ENCODE peak calls at places on chromosome 15, in eight cellular contexts. C, M, H, V, L, D, F and A are unnamed samples.

GRCh38 chr15:40046721-40047412 is 7.9 kb upstream of the SRP14 start:
- DNase-seq in C (no peak), M (peak), H (peak), V (peak), L (no peak), D (no peak), F (no peak), A (no peak)

GRCh38 chr15:42737529-42738328 is 801 bp upstream of the CDAN1 start:
- DNase-seq in C (no peak), M (no peak), H (peak), V (no peak), L (no peak), D (no peak), F (peak), A (no peak)

GRCh38 chr15:72128360-72128759 is 10.2 kb downstream of the SENP8 start:
- DNase-seq in C (no peak), M (no peak), H (no peak), V (no peak), L (no peak), D (no peak), F (no peak), A (no peak)

GRCh38 chr15:48765007-48765406 is 45.9 kb downstream of the CEP152 start:
- DNase-seq in C (no peak), M (no peak), H (no peak), V (no peak), L (no peak), D (no peak), F (no peak), A (no peak)

GRCh38 chr15:90033448-90033847 is 32.3 kb downstream of the ZNF710 start:
- DNase-seq in C (no peak), M (no peak), H (no peak), V (no peak), L (no peak), D (no peak), F (no peak), A (no peak)

GRCh38 chr15:78457101-78457500 is 19.1 kb downstream of the IREB2 start:
- DNase-seq in C (no peak), M (peak), H (peak), V (peak), L (no peak), D (no peak), F (no peak), A (no peak)

GRCh38 chr15:91926871-91927270 is 73.4 kb downstream of the SLCO3A1 start:
- DNase-seq in C (no peak), M (no peak), H (peak), V (no peak), L (no peak), D (no peak), F (no peak), A (no peak)

GRCh38 chr15:65408370-65409283 is 14.1 kb downstream of the IGDCC4 start:
- DNase-seq in C (no peak), M (peak), H (peak), V (peak), L (no peak), D (no peak), F (no peak), A (no peak)

GRCh38 chr15:88769161-88769971 is 33.9 kb upstream of the ACAN start:
- DNase-seq in C (no peak), M (peak), H (no peak), V (no peak), L (no peak), D (no peak), F (no peak), A (no peak)

GRCh38 chr15:96372554-96372953 is 42.1 kb downstream of the NR2F2 start:
- DNase-seq in C (no peak), M (no peak), H (no peak), V (no peak), L (no peak), D (no peak), F (no peak), A (no peak)

GRCh38 chr15:94600496-94600895 is 369.1 kb downstream of the MCTP2 start:
- DNase-seq in C (no peak), M (no peak), H (no peak), V (no peak), L (no peak), D (no peak), F (no peak), A (no peak)

GRCh38 chr15:38085104-38085503 is 150.7 kb downstream of the TMCO5A start:
- DNase-seq in C (no peak), M (no peak), H (no peak), V (no peak), L (no peak), D (no peak), F (no peak), A (no peak)

GRCh38 chr15:42131826-42132806 is 24.3 kb downstream of the PLA2G4F start:
- DNase-seq in C (no peak), M (no peak), H (no peak), V (no peak), L (no peak), D (no peak), F (no peak), A (no peak)

GRCh38 chr15:49145651-49146609 is 9.5 kb downstream of the COPS2 start:
- DNase-seq in C (no peak), M (peak), H (peak), V (peak), L (no peak), D (no peak), F (peak), A (no peak)

GRCh38 chr15:34114739-34115138 is 12.9 kb downstream of the PGBD4 start:
- DNase-seq in C (no peak), M (no peak), H (no peak), V (no peak), L (no peak), D (no peak), F (no peak), A (no peak)

GRCh38 chr15:35142578-35142977 is 57.5 kb upstream of the NANOGP8 start:
- DNase-seq in C (no peak), M (no peak), H (peak), V (peak), L (no peak), D (no peak), F (no peak), A (no peak)

GRCh38 chr15:98840010-98840409 is 167.6 kb downstream of the PGPEP1L start:
- DNase-seq in C (no peak), M (no peak), H (no peak), V (no peak), L (no peak), D (no peak), F (no peak), A (no peak)

GRCh38 chr15:72685925-72686794 is at the start of the genes BBS4 and HIGD2B:
- DNase-seq in C (peak), M (peak), H (peak), V (peak), L (peak), D (peak), F (peak), A (peak)

GRCh38 chr15:33654859-33655258 is 313.4 kb upstream of the CHRM5 start:
- DNase-seq in C (peak), M (no peak), H (peak), V (no peak), L (no peak), D (no peak), F (no peak), A (no peak)

GRCh38 chr15:95608371-95608770 is 722.1 kb upstream of the NR2F2 start:
- DNase-seq in C (no peak), M (no peak), H (no peak), V (no peak), L (no peak), D (no peak), F (no peak), A (no peak)

DNA sequence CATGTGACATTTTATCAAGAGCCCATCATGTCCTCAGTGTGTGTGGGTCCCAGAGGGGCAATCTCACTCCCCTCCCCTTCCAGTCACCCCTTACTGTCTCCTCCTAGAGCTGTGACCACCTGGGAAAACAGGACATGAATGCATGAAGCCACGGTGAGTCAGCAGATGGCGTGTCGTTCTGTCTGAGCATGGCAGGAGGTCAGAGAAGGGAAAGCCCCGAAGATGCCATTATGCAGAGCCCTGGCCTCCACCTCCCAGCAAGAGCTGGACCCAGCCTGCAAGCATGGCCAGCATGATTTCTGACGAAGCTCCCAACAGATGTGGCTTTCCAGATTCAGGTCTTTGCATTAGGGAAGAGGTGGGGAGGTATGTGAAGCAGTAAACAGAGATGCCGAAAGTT is 118.4 kb downstream of the TLE3 start:
- DNase-seq in C (no peak), M (no peak), H (peak), V (no peak), L (no peak), D (no peak), F (no peak), A (no peak)
- TF ChIP-seq CTCF in C (no peak), M (no peak), H (no peak), V (no peak), L (no peak), D (no peak), F (no peak), A (no peak)

DNA sequence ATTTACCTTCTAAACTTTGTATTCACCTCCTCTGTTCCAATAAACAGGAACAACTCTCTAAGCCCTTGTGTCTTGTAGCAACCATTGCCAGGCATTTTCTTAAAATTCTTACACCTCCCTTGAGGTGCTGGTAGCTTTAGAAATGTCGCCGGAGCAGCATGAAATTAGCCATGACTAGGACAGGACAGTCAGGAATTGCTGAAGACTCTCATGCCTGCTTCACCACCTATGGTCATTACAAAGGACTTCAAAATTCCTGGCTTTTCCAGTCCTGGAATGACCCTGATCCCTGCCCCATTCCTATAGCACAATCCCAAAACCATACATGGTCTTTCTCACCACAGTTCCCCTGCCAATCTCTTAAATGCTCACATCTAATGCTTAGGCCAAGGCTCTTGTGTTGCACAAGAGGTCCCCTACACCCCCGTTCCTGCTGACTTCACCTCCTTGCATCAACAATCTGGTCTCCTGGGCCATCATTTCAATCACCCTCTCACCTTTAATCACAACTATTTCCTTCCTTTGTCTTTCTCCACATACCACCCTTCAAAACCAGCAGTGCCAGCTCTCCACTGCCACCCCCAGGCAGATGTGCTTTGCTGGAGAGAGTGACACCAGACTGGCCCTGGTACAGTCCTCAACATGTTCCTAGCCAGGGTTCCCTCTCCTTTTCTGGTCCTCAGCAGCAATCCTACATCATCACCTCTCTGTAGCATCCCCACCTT is 113.2 kb upstream of the TJP1 start:
- DNase-seq in C (no peak), M (no peak), H (peak), V (no peak), L (no peak), D (no peak), F (no peak), A (peak)
- TF ChIP-seq CTCF in C (no peak), M (no peak), H (peak), V (no peak), L (no peak), D (peak), F (peak), A (no peak)

GRCh38 chr15:67064607-67065530 is 533 bp upstream of the SMAD3 start:
- DNase-seq in C (peak), M (no peak), H (no peak), V (peak), L (no peak), D (no peak), F (no peak), A (peak)
- TF ChIP-seq CTCF in C (no peak), M (no peak), H (no peak), V (peak), L (no peak), D (peak), F (no peak), A (no peak)

DNA sequence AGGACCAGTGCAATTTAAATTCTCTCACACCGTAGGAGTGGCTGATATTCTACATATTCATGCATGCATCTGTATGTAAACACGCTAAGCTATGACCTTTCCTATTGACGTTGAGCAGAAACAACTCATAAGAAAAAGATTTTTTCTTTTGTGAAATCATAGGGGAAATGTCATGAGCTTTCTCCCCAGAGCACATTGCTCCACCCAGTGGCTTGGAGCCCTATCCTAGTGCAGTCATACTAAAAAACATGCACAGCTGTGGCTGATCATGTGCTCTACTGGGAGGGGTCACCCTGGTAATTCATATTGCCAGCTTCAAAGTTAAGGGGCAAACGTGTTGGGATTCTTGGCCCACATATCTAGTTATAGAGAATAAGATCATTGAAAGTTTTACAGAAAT is 1.8 kb upstream of the MESD start:
- DNase-seq in C (peak), M (no peak), H (peak), V (no peak), L (peak), D (peak), F (no peak), A (no peak)
- TF ChIP-seq CTCF in C (no peak), M (no peak), H (peak), V (no peak), L (no peak), D (peak), F (no peak), A (no peak)

GRCh38 chr15:56739964-56740640 is 6.8 kb upstream of the ZNF280D start:
- DNase-seq in C (no peak), M (no peak), H (peak), V (no peak), L (no peak), D (no peak), F (peak), A (no peak)
- TF ChIP-seq CTCF in C (no peak), M (no peak), H (peak), V (peak), L (no peak), D (no peak), F (peak), A (no peak)

DNA sequence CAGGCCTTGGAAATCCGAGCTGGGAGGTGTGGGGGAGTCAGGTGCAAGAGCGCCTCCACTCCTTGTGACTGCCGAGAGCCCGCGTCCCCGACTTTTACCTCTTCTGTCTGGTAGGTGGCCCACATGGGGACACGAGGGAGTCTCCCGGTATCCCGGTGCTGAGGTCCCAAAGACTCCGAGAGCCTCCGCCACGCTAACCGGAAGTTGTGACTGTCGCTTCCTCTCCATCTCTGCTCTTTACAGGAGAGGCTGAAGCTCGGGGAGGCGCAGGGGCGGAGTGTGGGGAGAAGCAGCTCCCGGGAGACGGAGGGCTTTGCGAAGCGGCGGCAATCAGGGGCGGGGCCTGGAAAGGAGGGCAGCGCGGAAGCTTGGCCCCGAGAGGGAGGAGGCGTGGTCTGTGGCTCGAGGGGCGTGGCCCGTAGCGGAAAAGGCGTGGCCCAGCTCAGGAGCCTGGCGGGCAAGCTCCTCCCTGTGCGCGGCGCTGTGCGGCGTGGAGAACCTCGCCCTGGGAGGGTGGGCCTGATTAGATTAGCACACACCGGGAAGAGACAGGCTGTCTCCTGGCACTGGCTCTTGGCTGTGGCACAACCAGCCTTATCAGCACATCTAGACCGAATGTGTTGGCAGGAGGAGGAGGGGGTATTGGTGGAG is 143.9 kb downstream of the GABRB3 start:
- DNase-seq in C (peak), M (peak), H (peak), V (no peak), L (peak), D (peak), F (no peak), A (peak)
- TF ChIP-seq CTCF in C (no peak), M (no peak), H (no peak), V (no peak), L (no peak), D (no peak), F (no peak), A (no peak)

DNA sequence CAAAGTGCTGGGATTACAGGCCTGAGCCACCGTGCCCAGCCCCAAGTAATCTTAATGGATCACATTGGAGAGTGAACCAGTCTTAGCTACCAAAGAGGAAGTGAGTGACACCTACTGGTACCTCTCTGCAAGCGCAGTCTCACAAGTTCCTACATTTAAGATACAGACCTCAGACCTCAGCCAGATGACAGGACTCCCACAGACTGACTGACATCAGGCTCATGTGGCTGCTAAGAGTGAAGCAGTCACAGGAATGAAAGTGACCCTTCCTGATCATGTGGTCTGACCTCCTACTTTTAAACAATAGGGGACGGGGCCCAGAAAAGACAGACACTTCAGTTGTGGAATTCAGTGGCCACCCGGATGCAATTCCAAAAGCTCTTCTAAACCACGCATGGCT is 36.3 kb upstream of the GNB5 start:
- DNase-seq in C (peak), M (peak), H (peak), V (peak), L (peak), D (no peak), F (peak), A (no peak)
- TF ChIP-seq CTCF in C (peak), M (peak), H (peak), V (peak), L (peak), D (peak), F (peak), A (peak)

DNA sequence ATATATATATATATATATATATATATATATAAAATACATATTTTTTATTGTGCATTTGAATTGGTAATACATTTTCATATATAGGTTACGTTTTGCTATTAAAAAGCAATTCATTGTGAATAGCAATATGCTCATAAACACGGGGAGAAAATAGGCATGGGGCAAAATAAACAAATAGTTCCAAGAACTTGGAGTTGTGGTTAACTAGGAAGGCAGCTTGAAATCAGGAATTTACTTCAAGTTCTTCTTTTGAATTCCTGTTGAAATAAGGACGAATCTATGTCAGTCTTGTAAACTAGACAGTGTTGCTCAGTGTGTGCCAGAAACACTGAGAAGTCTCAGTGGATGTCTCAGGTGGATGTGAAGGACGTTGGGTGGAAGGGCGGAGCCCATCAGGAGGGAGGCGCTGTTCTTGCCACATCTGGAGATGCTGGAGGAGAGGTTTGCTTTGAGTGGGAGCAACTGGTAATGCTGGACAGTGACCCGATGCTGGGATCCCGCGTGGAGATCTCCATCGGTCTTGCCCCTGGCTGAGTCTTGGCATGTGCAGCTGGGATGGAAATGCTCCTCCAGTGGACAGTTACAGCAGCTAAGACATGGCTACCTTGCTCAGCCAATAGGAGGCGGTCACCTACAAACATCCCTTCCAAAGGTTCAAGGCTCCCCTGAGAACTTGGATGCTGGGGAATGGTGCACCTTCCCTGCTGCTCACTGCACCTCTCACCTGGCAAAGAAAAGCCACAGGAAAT is 2.5 kb downstream of the IL16 start:
- DNase-seq in C (no peak), M (no peak), H (no peak), V (no peak), L (no peak), D (no peak), F (no peak), A (no peak)
- TF ChIP-seq CTCF in C (no peak), M (no peak), H (no peak), V (no peak), L (no peak), D (no peak), F (no peak), A (no peak)